ENCODE peak calls at places on chromosomes 1 and 21, in six cellular contexts. I, S, C, Z, P and B are unnamed samples.

GRCh38 chr1:226643701-226644540 is 95.2 kb downstream of the ITPKB start:
- DNase-seq in I (no peak), S (no peak), C (no peak), Z (peak; percentile 84), P (peak; percentile 61), B (no peak)

GRCh38 chr1:245245021-245245667 is 90.4 kb downstream of the KIF26B start:
- DNase-seq in I (no peak), S (no peak), C (peak; percentile 39), Z (no peak), P (no peak), B (no peak)

GRCh38 chr1:234893725-234894630 is 234.7 kb downstream of the TOMM20 start:
- DNase-seq in I (no peak), S (no peak), C (no peak), Z (no peak), P (peak; percentile 76), B (no peak)

GRCh38 chr1:197595244-197595904 is 179.9 kb downstream of the DENND1B start:
- DNase-seq in I (no peak), S (no peak), C (no peak), Z (no peak), P (no peak), B (no peak)

GRCh38 chr1:44707112-44707881 is 23.7 kb downstream of the RNU5D-1 start:
- DNase-seq in I (no peak), S (no peak), C (no peak), Z (no peak), P (no peak), B (peak; percentile 71)

GRCh38 chr1:40980068-40980452 is 564 bp downstream of the CTPS1 start:
- DNase-seq in I (no peak), S (no peak), C (no peak), Z (no peak), P (no peak), B (no peak)

GRCh38 chr1:170660874-170661645 is 2.9 kb upstream of the PRRX1 start:
- DNase-seq in I (no peak), S (no peak), C (peak; percentile 57), Z (peak; percentile 36), P (no peak), B (no peak)

GRCh38 chr1:224732367-224733006 is 116.4 kb downstream of the CNIH3 start:
- DNase-seq in I (no peak), S (no peak), C (no peak), Z (no peak), P (no peak), B (no peak)

GRCh38 chr21:42913461-42913860 is 12.0 kb downstream of the ERVH48-1 start:
- DNase-seq in I (no peak), S (no peak), C (no peak), Z (no peak), P (no peak), B (no peak)

GRCh38 chr1:219676012-219676770 is 63.3 kb upstream of the ZC3H11B start:
- DNase-seq in I (no peak), S (no peak), C (no peak), Z (no peak), P (no peak), B (no peak)

GRCh38 chr1:59043796-59044195 is 253.1 kb upstream of the FGGY start:
- DNase-seq in I (no peak), S (no peak), C (no peak), Z (no peak), P (no peak), B (peak; percentile 58)

GRCh38 chr1:29081201-29081600 is 42.5 kb downstream of the TMEM200B start:
- DNase-seq in I (no peak), S (no peak), C (no peak), Z (no peak), P (no peak), B (no peak)

GRCh38 chr1:85343612-85344255 is 67.3 kb upstream of the BCL10 start:
- DNase-seq in I (no peak), S (no peak), C (no peak), Z (no peak), P (no peak), B (no peak)

GRCh38 chr1:155892801-155893200 is 18.3 kb downstream of the RIT1 start:
- DNase-seq in I (no peak), S (no peak), C (no peak), Z (no peak), P (no peak), B (peak; percentile 59)

GRCh38 chr1:171780583-171781166 is 785 bp upstream of the METTL13 start:
- DNase-seq in I (no peak), S (no peak), C (no peak), Z (no peak), P (no peak), B (no peak)

GRCh38 chr1:213884402-213884801 is 103.4 kb upstream of the PROX1 start:
- DNase-seq in I (no peak), S (no peak), C (no peak), Z (no peak), P (no peak), B (no peak)

GRCh38 chr1:168320805-168321577 is 40.3 kb downstream of the TBX19 start:
- DNase-seq in I (no peak), S (no peak), C (no peak), Z (no peak), P (peak; percentile 26), B (peak; percentile 74)